ENCODE peak calls at places on chromosomes 16 and 17, in seven cellular contexts. W is NCI-H1092 treated with DMSO at 0.1 percent for 48 hours, G is COR-L47, T is myocyte, S is NCI-H82, F is Kasumi-1, O is cardiac muscle cell. Z is an unnamed sample.

GRCh38 chr17:21474815-21475214 is 98.7 kb downstream of the KCNJ12 start:
- DNase-seq in W (no peak), G (no peak), T (no peak), S (no peak), F (no peak), O (no peak), Z (no peak)

GRCh38 chr17:40445769-40446468 is 2.7 kb downstream of the IGFBP4 start:
- DNase-seq in W (no peak), G (no peak), T (no peak), S (peak; percentile 20), F (no peak), O (peak; percentile 47), Z (no peak)

GRCh38 chr16:29319726-29320125 is 86.8 kb downstream of the NPIPB11 start:
- DNase-seq in W (no peak), G (no peak), T (no peak), S (no peak), F (no peak), O (no peak), Z (no peak)

GRCh38 chr17:41140360-41141132 is at the start of gene KRTAP4-6:
- DNase-seq in W (no peak), G (no peak), T (no peak), S (no peak), F (no peak), O (no peak), Z (no peak)

GRCh38 chr17:19372004-19372365 is 6.3 kb upstream of the MAPK7 start:
- DNase-seq in W (no peak), G (no peak), T (no peak), S (no peak), F (no peak), O (no peak), Z (no peak)

GRCh38 chr17:76925333-76925935 is 57.2 kb downstream of the MGAT5B start:
- DNase-seq in W (no peak), G (no peak), T (no peak), S (no peak), F (no peak), O (no peak), Z (no peak)

GRCh38 chr17:20852541-20853370 is 190.1 kb downstream of the USP22 start:
- DNase-seq in W (no peak), G (peak; percentile 52), T (peak; percentile 31), S (no peak), F (no peak), O (peak; percentile 16), Z (no peak)

GRCh38 chr17:58586009-58586408 is 71.6 kb upstream of the MTMR4 start:
- DNase-seq in W (no peak), G (no peak), T (no peak), S (no peak), F (no peak), O (no peak), Z (no peak)

GRCh38 chr16:28218109-28218508 is 6.3 kb upstream of the XPO6 start:
- DNase-seq in W (no peak), G (no peak), T (peak; percentile 36), S (peak; percentile 57), F (peak; percentile 31), O (peak; percentile 76), Z (no peak)

GRCh38 chr16:21076186-21076883 is 74.3 kb downstream of the DNAH3 start:
- DNase-seq in W (no peak), G (no peak), T (no peak), S (peak; percentile 40), F (no peak), O (no peak), Z (no peak)

GRCh38 chr16:56203052-56203451 is 11.8 kb downstream of the GNAO1 start:
- DNase-seq in W (no peak), G (no peak), T (peak; percentile 13), S (peak; percentile 66), F (peak; percentile 4), O (peak; percentile 9), Z (no peak)

GRCh38 chr17:51848451-51848850 is 310.1 kb downstream of the CA10 start:
- DNase-seq in W (no peak), G (no peak), T (no peak), S (no peak), F (no peak), O (no peak), Z (no peak)